ENCODE peak calls at places on chromosomes 5 and 9, in seven cellular contexts. One of them, this sample, is unnamed.

GRCh38 chr9:110266786-110267185 is 10.5 kb upstream of the TXN start:
- DNase-seq in right atrium auricular region: no peak
- DNase-seq in HCT116: no peak
- DNase-seq in IMR-90: no peak
- DNase-seq in WERI-Rb-1: no peak
- DNase-seq in Karpas-422: no peak
- DNase-seq in suprapubic skin: no peak
- DNase-seq in this sample: no peak

GRCh38 chr9:117649126-117649525 is 55.1 kb upstream of the TLR4 start:
- DNase-seq in right atrium auricular region: no peak
- DNase-seq in HCT116: no peak
- DNase-seq in IMR-90: no peak
- DNase-seq in WERI-Rb-1: no peak
- DNase-seq in Karpas-422: no peak
- DNase-seq in suprapubic skin: no peak
- DNase-seq in this sample: no peak

GRCh38 chr5:69341520-69342161 is 9.0 kb upstream of the CCDC125 start:
- DNase-seq in right atrium auricular region: no peak
- DNase-seq in HCT116: no peak
- DNase-seq in IMR-90: no peak
- DNase-seq in WERI-Rb-1: no peak
- DNase-seq in Karpas-422: no peak
- DNase-seq in suprapubic skin: no peak
- DNase-seq in this sample: peak; percentile 23

GRCh38 chr5:151456321-151456940 is 9.0 kb downstream of the SLC36A1 start:
- DNase-seq in right atrium auricular region: no peak
- DNase-seq in HCT116: no peak
- DNase-seq in IMR-90: no peak
- DNase-seq in WERI-Rb-1: no peak
- DNase-seq in Karpas-422: no peak
- DNase-seq in suprapubic skin: no peak
- DNase-seq in this sample: no peak

GRCh38 chr9:82209797-82210470 is 221.4 kb downstream of the SPATA31D1 start:
- DNase-seq in right atrium auricular region: no peak
- DNase-seq in HCT116: no peak
- DNase-seq in IMR-90: peak; percentile 7
- DNase-seq in WERI-Rb-1: no peak
- DNase-seq in Karpas-422: no peak
- DNase-seq in suprapubic skin: no peak
- DNase-seq in this sample: peak; percentile 8

GRCh38 chr5:179431221-179431620 is 86.0 kb upstream of the ADAMTS2 start:
- DNase-seq in right atrium auricular region: no peak
- DNase-seq in HCT116: no peak
- DNase-seq in IMR-90: no peak
- DNase-seq in WERI-Rb-1: no peak
- DNase-seq in Karpas-422: no peak
- DNase-seq in suprapubic skin: no peak
- DNase-seq in this sample: no peak

GRCh38 chr5:135235551-135236100 is 163.4 kb downstream of the MACROH2A1 start:
- DNase-seq in right atrium auricular region: no peak
- DNase-seq in HCT116: no peak
- DNase-seq in IMR-90: no peak
- DNase-seq in WERI-Rb-1: no peak
- DNase-seq in Karpas-422: no peak
- DNase-seq in suprapubic skin: peak; percentile 24
- DNase-seq in this sample: no peak

GRCh38 chr9:131394464-131395026 is 659 bp downstream of the PRRC2B start:
- DNase-seq in right atrium auricular region: no peak
- DNase-seq in HCT116: no peak
- DNase-seq in IMR-90: no peak
- DNase-seq in WERI-Rb-1: peak; percentile 43
- DNase-seq in Karpas-422: peak; percentile 70
- DNase-seq in suprapubic skin: no peak
- DNase-seq in this sample: no peak

GRCh38 chr9:504921-505821 is 290.5 kb downstream of the DOCK8 start:
- DNase-seq in right atrium auricular region: peak; percentile 64
- DNase-seq in HCT116: no peak
- DNase-seq in IMR-90: no peak
- DNase-seq in WERI-Rb-1: peak; percentile 44
- DNase-seq in Karpas-422: peak; percentile 71
- DNase-seq in suprapubic skin: no peak
- DNase-seq in this sample: no peak

GRCh38 chr5:15850536-15850935 is 329.1 kb downstream of the MARCHF11 start:
- DNase-seq in right atrium auricular region: no peak
- DNase-seq in HCT116: no peak
- DNase-seq in IMR-90: no peak
- DNase-seq in WERI-Rb-1: no peak
- DNase-seq in Karpas-422: no peak
- DNase-seq in suprapubic skin: no peak
- DNase-seq in this sample: no peak

GRCh38 chr9:34653610-34654072 is 1.7 kb downstream of the IL11RA start:
- DNase-seq in right atrium auricular region: no peak
- DNase-seq in HCT116: no peak
- DNase-seq in IMR-90: peak; percentile 20
- DNase-seq in WERI-Rb-1: peak; percentile 66
- DNase-seq in Karpas-422: no peak
- DNase-seq in suprapubic skin: no peak
- DNase-seq in this sample: no peak

GRCh38 chr9:34652608-34653007 is 623 bp downstream of the IL11RA start:
- DNase-seq in right atrium auricular region: no peak
- DNase-seq in HCT116: no peak
- DNase-seq in IMR-90: no peak
- DNase-seq in WERI-Rb-1: no peak
- DNase-seq in Karpas-422: no peak
- DNase-seq in suprapubic skin: no peak
- DNase-seq in this sample: peak; percentile 26

GRCh38 chr9:34654317-34655083 is 2.5 kb downstream of the IL11RA start:
- DNase-seq in right atrium auricular region: peak; percentile 74
- DNase-seq in HCT116: no peak
- DNase-seq in IMR-90: peak; percentile 57
- DNase-seq in WERI-Rb-1: peak; percentile 75
- DNase-seq in Karpas-422: no peak
- DNase-seq in suprapubic skin: no peak
- DNase-seq in this sample: peak; percentile 80

GRCh38 chr9:34651876-34652602 is at the start of gene IL11RA:
- DNase-seq in right atrium auricular region: peak; percentile 95
- DNase-seq in HCT116: peak; percentile 80
- DNase-seq in IMR-90: peak; percentile 84
- DNase-seq in WERI-Rb-1: peak; percentile 91
- DNase-seq in Karpas-422: no peak
- DNase-seq in suprapubic skin: peak; percentile 94
- DNase-seq in this sample: peak; percentile 86

DNA sequence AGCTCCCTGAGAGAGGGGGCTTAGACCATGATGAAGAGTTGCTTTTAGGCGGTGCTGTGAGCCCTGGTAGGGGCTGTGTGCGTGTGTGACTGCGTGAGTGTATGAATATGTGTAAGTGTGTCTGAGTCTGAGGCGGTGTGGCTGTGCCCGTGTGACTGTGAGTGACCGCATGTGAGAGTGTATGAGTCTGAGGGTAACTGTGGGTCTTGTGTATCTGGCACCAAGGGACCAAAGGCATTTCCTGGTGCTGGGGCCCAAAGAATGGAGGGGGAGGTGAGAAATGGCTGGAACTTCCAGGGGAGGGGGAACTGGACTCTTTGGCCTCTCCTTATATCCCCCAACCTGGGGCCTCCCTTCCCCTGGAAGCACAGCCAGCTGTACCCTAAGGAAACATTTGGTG is 1.1 kb downstream of the IL11RA start:
- DNase-seq in right atrium auricular region: no peak
- DNase-seq in HCT116: no peak
- DNase-seq in IMR-90: peak; percentile 52
- DNase-seq in WERI-Rb-1: no peak
- DNase-seq in Karpas-422: no peak
- DNase-seq in suprapubic skin: no peak
- DNase-seq in this sample: peak; percentile 41
- H3K4me3 ChIP-seq in right atrium auricular region: peak overlapping the region; percentile 29
- H3K4me3 ChIP-seq in HCT116: no peak overlapping the region
- H3K4me3 ChIP-seq in IMR-90: no peak overlapping the region
- H3K4me3 ChIP-seq in WERI-Rb-1: no peak overlapping the region
- H3K4me3 ChIP-seq in Karpas-422: no peak overlapping the region
- H3K4me3 ChIP-seq in suprapubic skin: peak overlapping the region; percentile 36
- H3K4me3 ChIP-seq in this sample: no peak overlapping the region

GRCh38 chr9:121133104-121133816 is 58.5 kb downstream of the CNTRL start:
- DNase-seq in right atrium auricular region: no peak
- DNase-seq in HCT116: no peak
- DNase-seq in IMR-90: no peak
- DNase-seq in WERI-Rb-1: peak; percentile 25
- DNase-seq in Karpas-422: no peak
- DNase-seq in suprapubic skin: no peak
- DNase-seq in this sample: no peak
- H3K4me3 ChIP-seq in right atrium auricular region: no peak overlapping the region
- H3K4me3 ChIP-seq in HCT116: no peak overlapping the region
- H3K4me3 ChIP-seq in IMR-90: no peak overlapping the region
- H3K4me3 ChIP-seq in WERI-Rb-1: no peak overlapping the region
- H3K4me3 ChIP-seq in Karpas-422: no peak overlapping the region
- H3K4me3 ChIP-seq in suprapubic skin: no peak overlapping the region
- H3K4me3 ChIP-seq in this sample: no peak overlapping the region

GRCh38 chr5:145056805-145057204 is 778.3 kb downstream of the PRELID2 start:
- DNase-seq in right atrium auricular region: no peak
- DNase-seq in HCT116: no peak
- DNase-seq in IMR-90: peak; percentile 71
- DNase-seq in WERI-Rb-1: no peak
- DNase-seq in Karpas-422: no peak
- DNase-seq in suprapubic skin: no peak
- DNase-seq in this sample: peak; percentile 2
- H3K4me3 ChIP-seq in right atrium auricular region: no peak overlapping the region
- H3K4me3 ChIP-seq in HCT116: no peak overlapping the region
- H3K4me3 ChIP-seq in IMR-90: no peak overlapping the region
- H3K4me3 ChIP-seq in WERI-Rb-1: no peak overlapping the region
- H3K4me3 ChIP-seq in Karpas-422: no peak overlapping the region
- H3K4me3 ChIP-seq in suprapubic skin: no peak overlapping the region
- H3K4me3 ChIP-seq in this sample: no peak overlapping the region

DNA sequence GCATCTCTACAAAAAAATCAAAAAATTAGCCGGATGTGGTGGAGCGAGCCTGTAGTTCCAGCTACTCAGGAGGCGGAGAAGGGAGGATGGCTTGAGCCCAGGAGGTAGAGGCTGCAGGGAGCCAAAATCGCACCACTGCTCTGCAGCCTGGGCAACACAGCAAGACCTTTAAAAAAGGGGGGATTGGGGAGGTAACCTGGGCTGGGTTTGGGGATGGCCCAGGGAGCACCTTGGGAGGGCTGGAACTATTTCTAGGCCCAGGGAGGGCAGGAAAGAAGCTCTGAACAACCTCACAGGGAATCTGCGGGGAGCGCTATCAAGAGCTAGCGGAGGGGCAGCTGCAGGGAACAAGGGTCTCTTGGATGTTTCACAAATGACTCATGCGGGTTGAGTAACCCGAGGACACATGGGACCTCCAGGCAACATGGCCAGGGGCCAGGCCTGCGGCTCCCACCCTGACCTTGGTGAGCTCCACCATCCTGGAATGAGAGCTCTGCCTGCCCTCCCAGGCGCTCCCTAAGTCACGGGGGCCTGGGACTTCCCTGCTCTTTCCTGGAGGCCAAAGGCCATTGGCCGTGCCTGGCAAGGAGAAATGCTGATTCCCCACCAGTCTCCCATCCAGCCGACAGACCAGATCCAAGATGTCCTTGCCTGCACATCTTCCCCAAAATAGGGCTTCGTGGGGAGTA is 23.4 kb downstream of the SARDH start:
- DNase-seq in right atrium auricular region: peak; percentile 90
- DNase-seq in HCT116: no peak
- DNase-seq in IMR-90: peak; percentile 84
- DNase-seq in WERI-Rb-1: no peak
- DNase-seq in Karpas-422: no peak
- DNase-seq in suprapubic skin: no peak
- DNase-seq in this sample: peak; percentile 88
- H3K4me3 ChIP-seq in right atrium auricular region: no peak overlapping the region
- H3K4me3 ChIP-seq in HCT116: no peak overlapping the region
- H3K4me3 ChIP-seq in IMR-90: no peak overlapping the region
- H3K4me3 ChIP-seq in WERI-Rb-1: no peak overlapping the region
- H3K4me3 ChIP-seq in Karpas-422: no peak overlapping the region
- H3K4me3 ChIP-seq in suprapubic skin: no peak overlapping the region
- H3K4me3 ChIP-seq in this sample: no peak overlapping the region

GRCh38 chr9:89680547-89681467 is 76.0 kb downstream of the GADD45G start:
- DNase-seq in right atrium auricular region: no peak
- DNase-seq in HCT116: no peak
- DNase-seq in IMR-90: no peak
- DNase-seq in WERI-Rb-1: no peak
- DNase-seq in Karpas-422: no peak
- DNase-seq in suprapubic skin: no peak
- DNase-seq in this sample: no peak

GRCh38 chr9:89678394-89679005 is 73.7 kb downstream of the GADD45G start:
- DNase-seq in right atrium auricular region: no peak
- DNase-seq in HCT116: no peak
- DNase-seq in IMR-90: no peak
- DNase-seq in WERI-Rb-1: no peak
- DNase-seq in Karpas-422: no peak
- DNase-seq in suprapubic skin: no peak
- DNase-seq in this sample: no peak

GRCh38 chr9:89679581-89679980 is 74.8 kb downstream of the GADD45G start:
- DNase-seq in right atrium auricular region: no peak
- DNase-seq in HCT116: no peak
- DNase-seq in IMR-90: no peak
- DNase-seq in WERI-Rb-1: no peak
- DNase-seq in Karpas-422: no peak
- DNase-seq in suprapubic skin: no peak
- DNase-seq in this sample: no peak

GRCh38 chr9:89677696-89678393 is 73.0 kb downstream of the GADD45G start:
- DNase-seq in right atrium auricular region: no peak
- DNase-seq in HCT116: no peak
- DNase-seq in IMR-90: no peak
- DNase-seq in WERI-Rb-1: peak; percentile 37
- DNase-seq in Karpas-422: no peak
- DNase-seq in suprapubic skin: no peak
- DNase-seq in this sample: no peak

DNA sequence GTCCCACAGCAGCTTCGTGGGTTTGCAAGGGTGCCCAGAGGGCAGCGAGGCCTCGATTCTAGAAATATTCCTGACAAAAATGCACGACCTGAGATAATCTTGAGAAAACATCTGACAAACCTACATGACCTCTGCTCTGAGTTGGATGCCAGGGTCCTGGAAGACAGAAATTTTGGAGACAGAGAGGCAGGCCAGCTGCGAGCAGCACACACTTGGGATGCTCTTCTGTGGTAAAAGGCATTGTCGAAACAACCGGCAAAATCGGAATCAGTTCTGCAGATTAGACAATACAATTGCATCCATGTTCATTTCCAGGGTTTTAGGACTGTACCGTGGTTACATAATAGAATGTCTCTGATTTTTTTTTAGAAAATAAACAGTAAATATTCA is 74.2 kb downstream of the GADD45G start:
- DNase-seq in right atrium auricular region: no peak
- DNase-seq in HCT116: no peak
- DNase-seq in IMR-90: no peak
- DNase-seq in WERI-Rb-1: no peak
- DNase-seq in Karpas-422: no peak
- DNase-seq in suprapubic skin: no peak
- DNase-seq in this sample: no peak
- H3K4me3 ChIP-seq in right atrium auricular region: no peak overlapping the region
- H3K4me3 ChIP-seq in HCT116: no peak overlapping the region
- H3K4me3 ChIP-seq in IMR-90: no peak overlapping the region
- H3K4me3 ChIP-seq in WERI-Rb-1: no peak overlapping the region
- H3K4me3 ChIP-seq in Karpas-422: no peak overlapping the region
- H3K4me3 ChIP-seq in suprapubic skin: no peak overlapping the region
- H3K4me3 ChIP-seq in this sample: no peak overlapping the region

This sample was measured in fibroblast of mammary gland.